ENCODE peak calls at places on chromosome 5, in four cellular contexts. X is cardiac muscle cell, D is lower lobe of right lung, Z is pancreas. G is an unnamed sample.

GRCh38 chr5:139495644-139496435 is 13.3 kb upstream of the STING1 start:
- DNase-seq in X (peak; percentile 49), D (no peak), Z (no peak), G (no peak)

GRCh38 chr5:56456002-56456401 is 222.9 kb upstream of the ANKRD55 start:
- DNase-seq in X (no peak), D (no peak), Z (no peak), G (no peak)

GRCh38 chr5:28862137-28862859 is 1823.9 kb upstream of the CDH9 start:
- DNase-seq in X (no peak), D (no peak), Z (no peak), G (no peak)

GRCh38 chr5:55608595-55608994 is 73.8 kb upstream of the PLPP1 start:
- DNase-seq in X (no peak), D (no peak), Z (no peak), G (no peak)

GRCh38 chr5:31531543-31531887 is 378 bp downstream of the DROSHA start:
- DNase-seq in X (peak; percentile 26), D (peak; percentile 53), Z (peak; percentile 27), G (peak; percentile 18)

GRCh38 chr5:175686396-175686795 is 28.5 kb downstream of the HRH2 start:
- DNase-seq in X (no peak), D (no peak), Z (no peak), G (no peak)

GRCh38 chr5:177458122-177458681 is 11.6 kb downstream of the PRR7 start:
- DNase-seq in X (no peak), D (no peak), Z (no peak), G (no peak)

GRCh38 chr5:149605998-149606721 is 24.9 kb downstream of the ARHGEF37 start:
- DNase-seq in X (peak; percentile 36), D (no peak), Z (no peak), G (no peak)

GRCh38 chr5:87308024-87308423 is 40.3 kb downstream of the RASA1 start:
- DNase-seq in X (no peak), D (no peak), Z (no peak), G (no peak)

GRCh38 chr5:62059960-62060359 is 246.0 kb upstream of the KIF2A start:
- DNase-seq in X (no peak), D (no peak), Z (no peak), G (no peak)

GRCh38 chr5:125654392-125654791 is 768.8 kb upstream of the GRAMD2B start:
- DNase-seq in X (no peak), D (no peak), Z (no peak), G (no peak)

GRCh38 chr5:54695198-54695966 is 177.8 kb downstream of the SNX18 start:
- DNase-seq in X (no peak), D (peak; percentile 54), Z (no peak), G (no peak)

GRCh38 chr5:2752875-2753435 is 1.5 kb upstream of the IRX2 start:
- DNase-seq in X (no peak), D (peak; percentile 52), Z (no peak), G (no peak)

GRCh38 chr5:59458966-59459729 is 434.4 kb downstream of the PDE4D start:
- DNase-seq in X (no peak), D (no peak), Z (no peak), G (no peak)

GRCh38 chr5:160369990-160370712 is at the start of gene C1QTNF2:
- DNase-seq in X (peak; percentile 71), D (peak; percentile 63), Z (peak; percentile 22), G (no peak)

GRCh38 chr5:8895599-8895998 is 650.3 kb downstream of the SEMA5A start:
- DNase-seq in X (no peak), D (no peak), Z (no peak), G (no peak)

GRCh38 chr5:21642321-21642720 is 1210.8 kb downstream of the CDH12 start:
- DNase-seq in X (no peak), D (no peak), Z (no peak), G (no peak)

GRCh38 chr5:168457542-168457941 is 28.7 kb upstream of the RARS1 start:
- DNase-seq in X (no peak), D (no peak), Z (no peak), G (no peak)

GRCh38 chr5:65121880-65122436 is 353.2 kb downstream of the CWC27 start:
- DNase-seq in X (peak; percentile 74), D (no peak), Z (no peak), G (no peak)

GRCh38 chr5:178965465-178966055 is 24.6 kb downstream of the ZNF454 start:
- DNase-seq in X (no peak), D (no peak), Z (no peak), G (no peak)
- H3K9me3 ChIP-seq in X (no peaks in the 10 kb centered on the region), D (peaks cover 96% of the 10 kb centered on the region), Z (no peaks in the 10 kb centered on the region), G (peaks cover 32% of the 10 kb centered on the region)

DNA sequence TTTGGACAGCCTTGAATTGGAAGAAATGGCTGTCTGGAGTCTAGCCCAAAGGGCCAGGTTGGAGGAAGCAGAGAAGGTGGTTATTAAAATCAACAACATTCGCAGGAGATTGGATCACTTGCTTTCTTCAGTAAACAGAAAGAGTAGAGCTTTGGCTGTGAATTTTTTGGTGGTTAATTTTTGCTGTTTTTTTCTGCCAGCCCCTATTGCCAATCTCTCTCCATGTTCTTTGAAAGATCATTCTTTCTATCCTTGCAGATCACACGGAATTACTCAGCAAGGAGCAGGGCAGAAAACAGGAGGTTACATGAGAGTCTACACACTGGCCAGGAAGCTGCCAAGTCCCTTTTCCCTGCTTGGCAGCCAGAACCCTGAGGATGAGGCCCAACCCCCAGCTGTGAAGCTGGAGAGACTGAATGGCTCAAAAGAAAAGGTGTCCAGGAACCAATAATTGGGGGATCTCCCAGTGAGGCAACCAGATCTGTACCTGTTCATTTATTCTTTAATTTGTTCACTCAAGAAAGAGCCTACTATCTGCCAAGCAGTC is 13.0 kb downstream of the GLRX start:
- DNase-seq in X (peak; percentile 79), D (no peak), Z (no peak), G (no peak)
- H3K27ac ChIP-seq in X (peak overlapping the region; percentile 72), D (peak overlapping the region; percentile 40), Z (peak overlapping the region; percentile 50), G (peak overlapping the region; percentile 5)

DNA sequence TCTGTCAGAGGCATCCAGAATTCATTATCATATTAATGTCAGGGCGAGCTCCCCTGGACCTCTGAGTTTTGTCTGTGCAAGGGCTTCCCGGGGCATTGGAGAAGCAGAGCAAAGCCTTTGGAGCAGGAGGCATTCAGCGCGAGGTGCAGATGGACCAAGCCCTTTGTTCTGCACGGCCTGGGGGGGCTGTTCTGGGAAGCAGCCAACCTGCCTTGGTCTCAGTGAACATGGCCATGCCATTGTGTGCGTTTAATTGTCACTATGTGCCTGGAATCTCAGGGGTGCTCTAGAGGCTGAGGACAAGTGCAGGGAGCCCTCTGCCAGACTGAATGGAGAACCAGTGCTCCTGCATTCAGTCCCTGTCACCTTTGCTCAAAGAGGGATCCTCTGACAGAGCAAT is 329.4 kb downstream of the IRX1 start:
- DNase-seq in X (no peak), D (no peak), Z (no peak), G (no peak)
- H3K9me3 ChIP-seq in X (no peaks in the 10 kb centered on the region), D (no peaks in the 10 kb centered on the region), Z (no peaks in the 10 kb centered on the region), G (no peaks in the 10 kb centered on the region)

GRCh38 chr5:172410839-172411238 is 43.5 kb downstream of the SH3PXD2B start:
- DNase-seq in X (peak; percentile 34), D (no peak), Z (no peak), G (no peak)
- H3K27ac ChIP-seq in X (no peak overlapping the region), D (peak overlapping the region; percentile 50), Z (no peak overlapping the region), G (no peak overlapping the region)

DNA sequence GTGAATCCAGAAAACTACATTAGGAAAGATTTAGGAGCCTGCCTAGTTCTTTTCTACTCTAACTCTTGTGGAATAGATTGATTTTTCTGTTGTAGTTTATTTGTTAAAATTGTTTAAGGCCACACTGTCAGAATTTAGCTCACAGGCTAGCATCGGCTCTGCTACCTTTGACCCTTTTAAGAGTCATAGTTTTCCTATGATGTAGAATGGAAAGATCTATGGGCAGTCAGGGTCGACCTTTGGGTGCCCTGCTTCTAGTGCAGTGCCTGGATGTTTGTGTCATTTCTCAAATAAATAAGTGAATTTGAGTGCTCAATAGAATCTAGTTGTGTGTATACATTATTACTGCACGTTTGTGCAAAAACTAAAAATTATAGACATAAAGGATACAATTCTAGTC is 38.7 kb downstream of the BASP1 start:
- DNase-seq in X (no peak), D (no peak), Z (no peak), G (no peak)
- H3K9me3 ChIP-seq in X (no peaks in the 10 kb centered on the region), D (no peaks in the 10 kb centered on the region), Z (no peaks in the 10 kb centered on the region), G (no peaks in the 10 kb centered on the region)

GRCh38 chr5:146283344-146283761 is 55.3 kb upstream of the POU4F3 start:
- DNase-seq in X (peak; percentile 84), D (no peak), Z (no peak), G (no peak)
- H3K27ac ChIP-seq in X (peak overlapping the region; percentile 59), D (no peak overlapping the region), Z (no peak overlapping the region), G (no peak overlapping the region)

G was measured in CD8-positive, alpha-beta T cell.